ENCODE peak calls at places on chromosomes 3 and 15, in ten cellular contexts. I, G, J, N, S, Z, T, X, O and P are unnamed samples.

GRCh38 chr3:25589783-25590258 is 74.9 kb downstream of the TOP2B start:
- DNase-seq in I (peak; percentile 41), G (no peak), J (no peak), N (no peak), S (no peak), Z (no peak), T (no peak), X (no peak), O (no peak), P (no peak)

GRCh38 chr15:67193223-67194009 is 61.0 kb downstream of the AAGAB start:
- DNase-seq in I (peak; percentile 1), G (no peak), J (no peak), N (no peak), S (no peak), Z (no peak), T (no peak), X (no peak), O (peak; percentile 7), P (no peak)

GRCh38 chr15:56371495-56372147 is 6.4 kb downstream of the TEX9 start:
- DNase-seq in I (no peak), G (no peak), J (no peak), N (no peak), S (no peak), Z (no peak), T (no peak), X (no peak), O (no peak), P (no peak)

GRCh38 chr3:29186131-29186599 is 94.7 kb upstream of the RBMS3 start:
- DNase-seq in I (peak; percentile 99), G (no peak), J (no peak), N (no peak), S (peak; percentile 88), Z (no peak), T (no peak), X (no peak), O (peak; percentile 79), P (no peak)

GRCh38 chr15:42836251-42836650 is 84.3 kb downstream of the TTBK2 start:
- DNase-seq in I (no peak), G (no peak), J (no peak), N (no peak), S (peak; percentile 7), Z (no peak), T (no peak), X (no peak), O (no peak), P (no peak)

GRCh38 chr3:5666455-5666854 is 478.9 kb downstream of the EDEM1 start:
- DNase-seq in I (no peak), G (no peak), J (no peak), N (no peak), S (no peak), Z (no peak), T (no peak), X (no peak), O (no peak), P (peak; percentile 15)

GRCh38 chr3:63662500-63662899 is 10.0 kb downstream of the SNTN start:
- DNase-seq in I (peak; percentile 50), G (no peak), J (no peak), N (no peak), S (no peak), Z (peak; percentile 28), T (no peak), X (no peak), O (no peak), P (no peak)

GRCh38 chr15:75620043-75620775 is 5.3 kb downstream of the SNUPN start:
- DNase-seq in I (peak; percentile 73), G (no peak), J (no peak), N (peak; percentile 73), S (peak; percentile 82), Z (no peak), T (no peak), X (no peak), O (peak; percentile 26), P (peak; percentile 18)

GRCh38 chr3:99901200-99901926 is 83.7 kb downstream of the CMSS1 start:
- DNase-seq in I (peak; percentile 87), G (no peak), J (no peak), N (no peak), S (peak; percentile 91), Z (no peak), T (no peak), X (no peak), O (peak; percentile 54), P (peak; percentile 18)

GRCh38 chr3:56775356-56775914 is 26.3 kb downstream of the ARHGEF3 start:
- DNase-seq in I (no peak), G (no peak), J (no peak), N (no peak), S (no peak), Z (no peak), T (no peak), X (no peak), O (no peak), P (no peak)

GRCh38 chr15:29883126-29883525 is 60.9 kb upstream of the TJP1 start:
- DNase-seq in I (peak; percentile 33), G (no peak), J (no peak), N (no peak), S (peak; percentile 11), Z (no peak), T (no peak), X (no peak), O (no peak), P (no peak)

GRCh38 chr3:31802981-31803380 is 178.1 kb downstream of the OSBPL10 start:
- DNase-seq in I (no peak), G (no peak), J (no peak), N (no peak), S (no peak), Z (no peak), T (no peak), X (no peak), O (no peak), P (peak; percentile 66)

GRCh38 chr15:90271459-90272166 is 6.1 kb downstream of the NGRN start:
- DNase-seq in I (no peak), G (no peak), J (no peak), N (no peak), S (no peak), Z (no peak), T (no peak), X (no peak), O (no peak), P (no peak)